ENCODE peak calls at places on chromosomes 5 and 9, in six cellular contexts. P, Y, L, W, I and K are unnamed samples.

GRCh38 chr9:119951591-119951990 is 582.4 kb upstream of the BRINP1 start:
- DNase-seq in P (peak; percentile 1), Y (no peak), L (no peak), W (no peak), I (no peak), K (no peak)

GRCh38 chr5:56212127-56212879 is 20.8 kb downstream of the ANKRD55 start:
- DNase-seq in P (no peak), Y (no peak), L (no peak), W (no peak), I (no peak), K (no peak)

GRCh38 chr9:131149678-131150033 is 24.3 kb downstream of the NUP214 start:
- DNase-seq in P (no peak), Y (no peak), L (no peak), W (no peak), I (no peak), K (no peak)

GRCh38 chr5:141475625-141476131 is at the start of gene PCDHGC3:
- DNase-seq in P (peak; percentile 97), Y (peak; percentile 92), L (peak; percentile 89), W (peak; percentile 86), I (peak; percentile 94), K (peak; percentile 88)

GRCh38 chr5:6686916-6687409 is 26.3 kb upstream of the TENT4A start:
- DNase-seq in P (peak; percentile 86), Y (no peak), L (no peak), W (no peak), I (peak; percentile 58), K (no peak)

GRCh38 chr5:55533806-55534435 is 843 bp downstream of the PLPP1 start:
- DNase-seq in P (peak; percentile 83), Y (no peak), L (peak; percentile 53), W (peak; percentile 72), I (peak; percentile 56), K (peak; percentile 53)

GRCh38 chr9:133708123-133708769 is 29.9 kb downstream of the SARDH start:
- DNase-seq in P (no peak), Y (peak; percentile 16), L (no peak), W (no peak), I (no peak), K (no peak)

GRCh38 chr5:138230261-138230660 is 17.1 kb upstream of the CDC23 start:
- DNase-seq in P (peak; percentile 65), Y (peak; percentile 46), L (no peak), W (no peak), I (no peak), K (peak; percentile 31)

GRCh38 chr9:87751423-87751822 is 25.5 kb downstream of the CTSL start:
- DNase-seq in P (no peak), Y (no peak), L (no peak), W (no peak), I (no peak), K (no peak)

GRCh38 chr9:6551126-6551525 is 94.4 kb downstream of the GLDC start:
- DNase-seq in P (no peak), Y (no peak), L (no peak), W (no peak), I (no peak), K (no peak)

GRCh38 chr5:66469684-66470083 is 126.5 kb upstream of the MAST4 start:
- DNase-seq in P (no peak), Y (no peak), L (no peak), W (no peak), I (no peak), K (no peak)

GRCh38 chr9:21653091-21653490 is 149.3 kb upstream of the MTAP start:
- DNase-seq in P (no peak), Y (no peak), L (no peak), W (no peak), I (no peak), K (no peak)

GRCh38 chr5:139806726-139807646 is 11.4 kb downstream of the PSD2 start:
- DNase-seq in P (no peak), Y (no peak), L (no peak), W (no peak), I (no peak), K (no peak)

GRCh38 chr9:91037511-91038482 is 236.2 kb downstream of the SYK start:
- DNase-seq in P (no peak), Y (no peak), L (peak; percentile 79), W (no peak), I (no peak), K (peak; percentile 88)

GRCh38 chr5:138803935-138804334 is 50.7 kb downstream of the CTNNA1 start:
- DNase-seq in P (no peak), Y (no peak), L (no peak), W (no peak), I (no peak), K (no peak)

GRCh38 chr5:53095931-53096525 is 13.5 kb downstream of the MOCS2 start:
- DNase-seq in P (peak; percentile 85), Y (peak; percentile 49), L (peak; percentile 73), W (peak; percentile 61), I (peak; percentile 33), K (peak; percentile 68)

GRCh38 chr5:140324834-140325195 is 21.6 kb downstream of the HBEGF start:
- DNase-seq in P (no peak), Y (no peak), L (no peak), W (no peak), I (no peak), K (no peak)

GRCh38 chr5:126868961-126869451 is 92.1 kb downstream of the LMNB1 start:
- DNase-seq in P (peak; percentile 76), Y (peak; percentile 40), L (no peak), W (no peak), I (peak; percentile 66), K (no peak)

GRCh38 chr9:89657765-89658164 is 53.0 kb downstream of the GADD45G start:
- DNase-seq in P (peak; percentile 36), Y (no peak), L (no peak), W (peak; percentile 57), I (no peak), K (no peak)

GRCh38 chr5:172078726-172079345 is 72.4 kb upstream of the FBXW11 start:
- DNase-seq in P (peak; percentile 28), Y (peak; percentile 54), L (no peak), W (no peak), I (no peak), K (peak; percentile 54)

GRCh38 chr5:171825046-171825445 is 39.4 kb downstream of the SMIM23 start:
- DNase-seq in P (no peak), Y (no peak), L (no peak), W (no peak), I (no peak), K (no peak)

GRCh38 chr5:91438871-91439270 is 55.8 kb upstream of the ARRDC3 start:
- DNase-seq in P (peak; percentile 68), Y (no peak), L (peak; percentile 35), W (no peak), I (peak; percentile 56), K (peak; percentile 27)

GRCh38 chr9:84670106-84670800 is 724 bp downstream of the NTRK2 start:
- DNase-seq in P (peak; percentile 87), Y (peak; percentile 22), L (no peak), W (peak; percentile 32), I (peak; percentile 70), K (no peak)

GRCh38 chr9:84668204-84669007 is 1.1 kb upstream of the NTRK2 start:
- DNase-seq in P (peak; percentile 95), Y (peak; percentile 68), L (peak; percentile 60), W (peak; percentile 88), I (peak; percentile 87), K (no peak)

GRCh38 chr9:84670801-84671153 is 1.2 kb downstream of the NTRK2 start:
- DNase-seq in P (no peak), Y (no peak), L (no peak), W (no peak), I (no peak), K (no peak)

GRCh38 chr9:84669008-84669292 is 579 bp upstream of the NTRK2 start:
- DNase-seq in P (no peak), Y (no peak), L (no peak), W (no peak), I (no peak), K (no peak)

GRCh38 chr9:84669293-84670105 is at the start of gene NTRK2:
- DNase-seq in P (peak; percentile 82), Y (peak; percentile 30), L (no peak), W (peak; percentile 75), I (peak; percentile 58), K (no peak)
- TF ChIP-seq CTCF in P (peak; percentile 70), Y (no peak), L (peak; percentile 26), W (peak; percentile 44), I (peak; percentile 50), K (no peak)

GRCh38 chr9:32875242-32875641 is 91.9 kb downstream of the TMEM215 start:
- DNase-seq in P (no peak), Y (no peak), L (no peak), W (no peak), I (no peak), K (no peak)
- H3K27me3 ChIP-seq in P (no peaks in the 10 kb centered on the region), Y (no peaks in the 10 kb centered on the region), L (no peaks in the 10 kb centered on the region), W (no peaks in the 10 kb centered on the region), I (no peaks in the 10 kb centered on the region), K (no peaks in the 10 kb centered on the region)

GRCh38 chr5:39191216-39191615 is 28.1 kb downstream of the FYB1 start:
- DNase-seq in P (no peak), Y (no peak), L (no peak), W (peak; percentile 86), I (no peak), K (no peak)
- TF ChIP-seq CTCF in P (no peak), Y (no peak), L (no peak), W (no peak), I (no peak), K (no peak)

DNA sequence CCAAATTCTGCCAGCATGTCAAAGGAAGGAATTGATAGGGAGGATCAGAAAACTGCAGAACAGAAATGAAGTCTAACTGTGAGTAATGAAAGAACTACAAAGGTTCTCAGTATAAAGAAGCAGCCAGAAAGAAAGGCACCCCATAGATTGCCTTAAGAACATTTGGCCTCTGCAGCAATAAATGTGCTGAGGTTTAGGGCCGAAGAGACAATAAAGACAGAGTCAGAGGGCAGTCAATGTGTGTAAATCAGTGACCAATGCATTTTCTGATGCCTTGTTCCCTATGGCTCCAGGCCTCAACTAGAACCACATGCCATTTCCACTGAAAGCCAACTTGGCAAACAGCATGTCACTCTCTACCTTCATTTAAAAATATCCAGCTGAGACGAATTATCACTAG is 281.0 kb downstream of the HINT1 start:
- DNase-seq in P (no peak), Y (no peak), L (no peak), W (no peak), I (no peak), K (no peak)
- H3K27me3 ChIP-seq in P (no peaks in the 10 kb centered on the region), Y (no peaks in the 10 kb centered on the region), L (no peaks in the 10 kb centered on the region), W (no peaks in the 10 kb centered on the region), I (no peaks in the 10 kb centered on the region), K (no peaks in the 10 kb centered on the region)

DNA sequence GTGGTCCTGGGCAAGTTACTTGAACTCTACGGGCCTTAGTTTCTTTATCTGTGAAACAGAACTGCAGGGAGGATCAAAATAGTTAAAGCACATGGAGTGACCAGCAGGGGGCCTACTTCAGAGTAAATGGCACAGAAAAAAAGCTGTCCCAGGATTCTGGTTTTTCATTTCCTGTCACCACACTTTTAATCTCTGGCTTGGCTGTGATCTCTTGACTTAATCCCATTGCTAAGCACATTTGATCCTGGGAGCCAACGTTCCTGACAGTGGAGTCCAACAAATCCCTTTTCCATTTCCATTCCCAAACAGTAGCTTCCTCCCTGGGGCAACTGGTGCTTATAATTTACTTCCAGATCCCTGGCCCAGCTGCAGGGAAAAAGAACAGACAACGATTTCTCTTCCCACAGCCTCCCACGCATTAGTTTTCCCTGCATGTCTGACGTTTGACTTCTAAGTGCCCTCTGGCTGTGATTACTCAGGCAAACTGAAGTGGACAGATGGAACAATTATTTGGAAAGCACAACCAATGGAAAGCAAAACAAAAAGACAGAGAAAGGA is 136.5 kb upstream of the STK32A start:
- DNase-seq in P (peak; percentile 86), Y (peak; percentile 18), L (peak; percentile 22), W (peak; percentile 49), I (peak; percentile 61), K (no peak)
- TF ChIP-seq CTCF in P (peak; percentile 87), Y (peak; percentile 53), L (peak; percentile 44), W (peak; percentile 60), I (peak; percentile 75), K (no peak)